ENCODE peak calls at places on chromosomes 11 and 22, in four cellular contexts. One of them, this sample, is unnamed.

GRCh38 chr11:102683277-102683676 is 22.3 kb downstream of the MMP27 start:
- DNase-seq in GM12891: no peak
- DNase-seq in foreskin fibroblast: no peak
- DNase-seq in fibroblast of mammary gland: no peak
- DNase-seq in this sample: no peak

GRCh38 chr11:66413167-66413566 is 7.7 kb upstream of the NPAS4 start:
- DNase-seq in foreskin fibroblast: no peak
- DNase-seq in fibroblast of mammary gland: no peak
- DNase-seq in GM12891: no peak
- DNase-seq in this sample: no peak

GRCh38 chr11:116637766-116638165 is 135.0 kb downstream of the BUD13 start:
- DNase-seq in GM12891: no peak
- DNase-seq in fibroblast of mammary gland: no peak
- DNase-seq in foreskin fibroblast: no peak
- DNase-seq in this sample: no peak

GRCh38 chr11:77821349-77821851 is 456 bp downstream of the AAMDC start:
- DNase-seq in fibroblast of mammary gland: peak
- DNase-seq in foreskin fibroblast: peak
- DNase-seq in GM12891: peak
- DNase-seq in this sample: peak

GRCh38 chr11:83070044-83070877 is 1.4 kb downstream of the RAB30 start:
- DNase-seq in GM12891: no peak
- DNase-seq in foreskin fibroblast: peak
- DNase-seq in fibroblast of mammary gland: peak
- DNase-seq in this sample: no peak

GRCh38 chr11:71293961-71294782 is 41.8 kb upstream of the SHANK2 start:
- DNase-seq in foreskin fibroblast: no peak
- DNase-seq in GM12891: no peak
- DNase-seq in fibroblast of mammary gland: no peak
- DNase-seq in this sample: no peak

GRCh38 chr11:69480547-69481392 is 693 bp upstream of the LINC01488 start:
- DNase-seq in fibroblast of mammary gland: peak
- DNase-seq in foreskin fibroblast: no peak
- DNase-seq in GM12891: no peak
- DNase-seq in this sample: no peak

GRCh38 chr22:48855013-48855412 is 972.7 kb downstream of the BRD1 start:
- DNase-seq in GM12891: no peak
- DNase-seq in fibroblast of mammary gland: no peak
- DNase-seq in foreskin fibroblast: no peak
- DNase-seq in this sample: no peak

GRCh38 chr11:133906746-133907145 is 50.0 kb downstream of the IGSF9B start:
- DNase-seq in foreskin fibroblast: no peak
- DNase-seq in fibroblast of mammary gland: no peak
- DNase-seq in GM12891: no peak
- DNase-seq in this sample: no peak

GRCh38 chr11:10348650-10349280 is 43.9 kb downstream of the ADM start:
- DNase-seq in foreskin fibroblast: peak
- DNase-seq in GM12891: no peak
- DNase-seq in fibroblast of mammary gland: peak
- DNase-seq in this sample: no peak

GRCh38 chr11:67420646-67421420 is 5.4 kb downstream of the CARNS1 start:
- DNase-seq in fibroblast of mammary gland: peak
- DNase-seq in GM12891: peak
- DNase-seq in foreskin fibroblast: peak
- DNase-seq in this sample: peak

GRCh38 chr22:40423882-40424640 is 53.7 kb downstream of the SGSM3 start:
- DNase-seq in fibroblast of mammary gland: no peak
- DNase-seq in foreskin fibroblast: no peak
- DNase-seq in GM12891: no peak
- DNase-seq in this sample: no peak

GRCh38 chr11:74546752-74547151 is 45.6 kb upstream of the POLD3 start:
- DNase-seq in foreskin fibroblast: no peak
- DNase-seq in fibroblast of mammary gland: no peak
- DNase-seq in GM12891: no peak
- DNase-seq in this sample: no peak

GRCh38 chr11:120169981-120170698 is 32.2 kb upstream of the TRIM29 start:
- DNase-seq in GM12891: no peak
- DNase-seq in foreskin fibroblast: no peak
- DNase-seq in fibroblast of mammary gland: no peak
- DNase-seq in this sample: peak

GRCh38 chr22:38314992-38315800 is 2.0 kb downstream of the CSNK1E start:
- DNase-seq in foreskin fibroblast: no peak
- DNase-seq in GM12891: no peak
- DNase-seq in fibroblast of mammary gland: peak
- DNase-seq in this sample: no peak

GRCh38 chr11:94769897-94770296 is 1.7 kb downstream of the AMOTL1 start:
- DNase-seq in fibroblast of mammary gland: no peak
- DNase-seq in GM12891: no peak
- DNase-seq in foreskin fibroblast: no peak
- DNase-seq in this sample: no peak

GRCh38 chr11:64879226-64879900 is 942 bp upstream of the EHD1 start:
- DNase-seq in foreskin fibroblast: no peak
- DNase-seq in fibroblast of mammary gland: no peak
- DNase-seq in GM12891: no peak
- DNase-seq in this sample: no peak

GRCh38 chr11:19076744-19077589 is 16.4 kb upstream of the MRGPRX2 start:
- DNase-seq in fibroblast of mammary gland: peak
- DNase-seq in GM12891: peak
- DNase-seq in foreskin fibroblast: no peak
- DNase-seq in this sample: peak

GRCh38 chr11:121318848-121319834 is 26.6 kb downstream of the SC5D start:
- DNase-seq in fibroblast of mammary gland: peak
- DNase-seq in GM12891: no peak
- DNase-seq in foreskin fibroblast: peak
- DNase-seq in this sample: peak

GRCh38 chr11:64996710-64997380 is at the start of gene BATF2:
- DNase-seq in fibroblast of mammary gland: peak
- DNase-seq in GM12891: no peak
- DNase-seq in foreskin fibroblast: peak
- DNase-seq in this sample: peak

GRCh38 chr11:101342307-101342706 is 212.7 kb upstream of the PGR start:
- DNase-seq in fibroblast of mammary gland: no peak
- DNase-seq in GM12891: no peak
- DNase-seq in foreskin fibroblast: no peak
- DNase-seq in this sample: no peak

GRCh38 chr11:65215441-65216076 is 33.8 kb downstream of the CAPN1 start:
- DNase-seq in foreskin fibroblast: no peak
- DNase-seq in fibroblast of mammary gland: peak
- DNase-seq in GM12891: no peak
- DNase-seq in this sample: peak

GRCh38 chr22:19179472-19180048 is 1.0 kb upstream of the SLC25A1 start:
- DNase-seq in GM12891: peak
- DNase-seq in foreskin fibroblast: peak
- DNase-seq in fibroblast of mammary gland: peak
- DNase-seq in this sample: peak

GRCh38 chr11:128482512-128483191 is 104.7 kb downstream of the ETS1 start:
- DNase-seq in GM12891: no peak
- DNase-seq in foreskin fibroblast: no peak
- DNase-seq in fibroblast of mammary gland: peak
- DNase-seq in this sample: no peak

GRCh38 chr11:46291441-46292143 is 14.1 kb downstream of the CREB3L1 start:
- DNase-seq in foreskin fibroblast: peak
- DNase-seq in fibroblast of mammary gland: peak
- DNase-seq in GM12891: no peak
- DNase-seq in this sample: no peak

This sample was measured in GM13976.